ENCODE peak calls at places on chromosomes 1 and 21, in six cellular contexts. One of them, this sample, is unnamed.

GRCh38 chr21:33479679-33480480 is at the start of gene TMEM50B:
- ATAC-seq in T-cell: peak
- ATAC-seq in activated T-cell treated with anti-CD3 and anti-CD28 coated beads, Interleukin-2, amount 50 U/mL, for 72 hours: peak
- ATAC-seq in PC-3: peak
- ATAC-seq in sciatic nerve: peak
- ATAC-seq in upper lobe of left lung: peak
- ATAC-seq in this sample: peak

GRCh38 chr1:238779676-238780075 is 606.7 kb upstream of the CHRM3 start:
- ATAC-seq in T-cell: no peak
- ATAC-seq in activated T-cell treated with anti-CD3 and anti-CD28 coated beads, Interleukin-2, amount 50 U/mL, for 72 hours: no peak
- ATAC-seq in PC-3: no peak
- ATAC-seq in sciatic nerve: no peak
- ATAC-seq in upper lobe of left lung: no peak
- ATAC-seq in this sample: no peak

GRCh38 chr1:243348331-243348730 is 92.5 kb downstream of the SDCCAG8 start:
- ATAC-seq in T-cell: no peak
- ATAC-seq in activated T-cell treated with anti-CD3 and anti-CD28 coated beads, Interleukin-2, amount 50 U/mL, for 72 hours: no peak
- ATAC-seq in PC-3: no peak
- ATAC-seq in sciatic nerve: no peak
- ATAC-seq in upper lobe of left lung: no peak
- ATAC-seq in this sample: no peak

GRCh38 chr1:152783095-152783494 is 3.0 kb upstream of the LCE1E start:
- ATAC-seq in T-cell: no peak
- ATAC-seq in activated T-cell treated with anti-CD3 and anti-CD28 coated beads, Interleukin-2, amount 50 U/mL, for 72 hours: no peak
- ATAC-seq in PC-3: no peak
- ATAC-seq in sciatic nerve: no peak
- ATAC-seq in upper lobe of left lung: no peak
- ATAC-seq in this sample: no peak

GRCh38 chr1:83931658-83932253 is 67.2 kb downstream of the TTLL7 start:
- ATAC-seq in T-cell: peak
- ATAC-seq in activated T-cell treated with anti-CD3 and anti-CD28 coated beads, Interleukin-2, amount 50 U/mL, for 72 hours: peak
- ATAC-seq in PC-3: peak
- ATAC-seq in sciatic nerve: peak
- ATAC-seq in upper lobe of left lung: peak
- ATAC-seq in this sample: peak

GRCh38 chr1:88730132-88730675 is 46.1 kb downstream of the PKN2 start:
- ATAC-seq in T-cell: no peak
- ATAC-seq in activated T-cell treated with anti-CD3 and anti-CD28 coated beads, Interleukin-2, amount 50 U/mL, for 72 hours: no peak
- ATAC-seq in PC-3: no peak
- ATAC-seq in sciatic nerve: peak
- ATAC-seq in upper lobe of left lung: peak
- ATAC-seq in this sample: no peak

GRCh38 chr1:29052951-29053350 is 70.8 kb downstream of the TMEM200B start:
- ATAC-seq in T-cell: no peak
- ATAC-seq in activated T-cell treated with anti-CD3 and anti-CD28 coated beads, Interleukin-2, amount 50 U/mL, for 72 hours: no peak
- ATAC-seq in PC-3: no peak
- ATAC-seq in sciatic nerve: no peak
- ATAC-seq in upper lobe of left lung: no peak
- ATAC-seq in this sample: no peak

GRCh38 chr1:47521034-47521871 is 83.4 kb downstream of the FOXD2 start:
- ATAC-seq in T-cell: no peak
- ATAC-seq in activated T-cell treated with anti-CD3 and anti-CD28 coated beads, Interleukin-2, amount 50 U/mL, for 72 hours: no peak
- ATAC-seq in PC-3: no peak
- ATAC-seq in sciatic nerve: peak
- ATAC-seq in upper lobe of left lung: no peak
- ATAC-seq in this sample: no peak

This sample was measured in esophagus mucosa.